ENCODE peak calls at places on chromosomes 7 and 10, in nine cellular contexts. B, C, O, Q, J, A, H, F and T are unnamed samples.
A peak's percentile ranks its signal among the peaks of the same experiment; 100 is the strongest.

GRCh38 chr10:124706462-124706857 is 37.7 kb downstream of the FAM53B start:
- DNase-seq in B (no peak), C (no peak), H (no peak), J (no peak), A (no peak), O (no peak), Q (no peak), F (no peak), T (no peak)

GRCh38 chr10:43816351-43817321 is 168.0 kb upstream of the ZNF32 start:
- DNase-seq in H (peak; percentile 47), F (peak; percentile 51), B (peak; percentile 90), Q (peak; percentile 97), A (no peak), J (peak; percentile 93), C (peak; percentile 60), O (peak; percentile 10), T (peak; percentile 60)

GRCh38 chr10:129192344-129193128 is 274.5 kb upstream of the MGMT start:
- DNase-seq in C (no peak), F (no peak), A (peak; percentile 42), J (peak; percentile 30), H (peak; percentile 30), O (no peak), B (no peak), Q (no peak), T (no peak)

GRCh38 chr10:47370015-47370767 is 13.9 kb downstream of the ZNF488 start:
- DNase-seq in F (no peak), C (no peak), O (no peak), A (no peak), J (no peak), B (no peak), H (no peak), Q (no peak), T (no peak)

GRCh38 chr7:1291040-1291689 is 58.5 kb downstream of the UNCX start:
- DNase-seq in C (no peak), Q (peak; percentile 80), F (no peak), H (no peak), J (peak; percentile 73), A (peak; percentile 67), B (no peak), O (no peak), T (no peak)

GRCh38 chr10:27527597-27528295 is 23.6 kb downstream of the RAB18 start:
- DNase-seq in C (no peak), Q (no peak), J (peak; percentile 28), A (peak; percentile 39), H (no peak), O (no peak), B (no peak), F (no peak), T (no peak)

GRCh38 chr7:131606346-131607290 is 50.2 kb upstream of the PODXL start:
- DNase-seq in H (no peak), C (no peak), B (no peak), Q (no peak), F (no peak), J (peak; percentile 25), A (no peak), O (no peak), T (no peak)

GRCh38 chr7:113561446-113561845 is 357.4 kb downstream of the PPP1R3A start:
- DNase-seq in C (no peak), B (no peak), H (no peak), O (no peak), Q (peak; percentile 8), J (peak; percentile 24), A (no peak), F (no peak), T (no peak)

GRCh38 chr10:31143331-31143935 is 111.8 kb upstream of the ZNF438 start:
- DNase-seq in C (no peak), J (no peak), O (no peak), F (no peak), H (no peak), Q (no peak), B (no peak), A (peak; percentile 25), T (no peak)

GRCh38 chr7:148699772-148700629 is 1.3 kb downstream of the CUL1 start:
- DNase-seq in C (no peak), A (peak; percentile 54), J (peak; percentile 70), F (no peak), Q (peak; percentile 56), H (no peak), B (peak; percentile 36), O (no peak), T (peak; percentile 67)

GRCh38 chr10:14468726-14469125 is 138.0 kb upstream of the FRMD4A start:
- DNase-seq in O (no peak), F (no peak), H (no peak), A (no peak), C (no peak), Q (no peak), B (no peak), J (no peak), T (no peak)

GRCh38 chr10:23742368-23742767 is 303.5 kb downstream of the OTUD1 start:
- DNase-seq in H (no peak), B (no peak), F (no peak), Q (no peak), A (no peak), C (no peak), J (no peak), O (no peak), T (peak; percentile 49)

GRCh38 chr10:103991393-103992128 is 24.6 kb downstream of the SLK start:
- DNase-seq in J (peak; percentile 40), A (no peak), F (no peak), B (peak; percentile 19), Q (no peak), H (no peak), O (no peak), C (no peak), T (no peak)

GRCh38 chr7:137454169-137455166 is 110.9 kb upstream of the PTN start:
- DNase-seq in F (no peak), H (peak; percentile 38), C (peak; percentile 16), Q (peak; percentile 90), B (peak; percentile 69), A (peak; percentile 94), J (peak; percentile 69), O (peak; percentile 5), T (peak; percentile 79)

GRCh38 chr7:134693256-134693655 is 46.6 kb downstream of the BPGM start:
- DNase-seq in A (peak; percentile 99), Q (peak; percentile 93), O (no peak), J (peak; percentile 98), F (no peak), H (no peak), B (peak; percentile 97), C (peak; percentile 86), T (no peak)

GRCh38 chr10:43292745-43293676 is 26.1 kb upstream of the RASGEF1A start:
- DNase-seq in Q (peak; percentile 35), B (peak; percentile 23), H (peak; percentile 57), O (peak; percentile 36), J (peak; percentile 72), F (peak; percentile 38), C (peak; percentile 30), A (peak; percentile 31), T (peak; percentile 75)

GRCh38 chr10:98038333-98038732 is 7.9 kb upstream of the CRTAC1 start:
- DNase-seq in B (no peak), Q (no peak), H (no peak), O (no peak), J (no peak), C (no peak), F (no peak), A (no peak), T (no peak)

GRCh38 chr7:27520828-27521790 is 141.6 kb downstream of the HIBADH start:
- DNase-seq in O (no peak), H (peak; percentile 22), B (no peak), Q (peak; percentile 85), C (no peak), A (peak; percentile 98), J (peak; percentile 47), F (no peak), T (no peak)

GRCh38 chr7:73730485-73730884 is 8.1 kb downstream of the ABHD11 start:
- DNase-seq in C (no peak), B (no peak), O (no peak), Q (no peak), J (no peak), F (no peak), A (no peak), H (no peak), T (no peak)

GRCh38 chr7:101470668-101471067 is 108.0 kb downstream of the COL26A1 start:
- DNase-seq in O (no peak), J (no peak), F (no peak), A (no peak), B (no peak), H (no peak), C (no peak), Q (no peak), T (no peak)

GRCh38 chr7:109101332-109101731 is 531.7 kb downstream of the DNAJB9 start:
- DNase-seq in O (no peak), A (no peak), Q (no peak), B (no peak), H (no peak), J (no peak), F (no peak), C (no peak), T (no peak)

GRCh38 chr7:23907012-23907411 is 197.0 kb downstream of the STK31 start:
- DNase-seq in C (no peak), J (no peak), A (no peak), B (no peak), O (no peak), H (no peak), F (no peak), Q (no peak), T (no peak)

GRCh38 chr7:34902181-34902580 is 135.1 kb downstream of the DPY19L1 start:
- DNase-seq in A (no peak), B (no peak), J (no peak), H (no peak), F (no peak), O (no peak), Q (no peak), C (no peak), T (no peak)

GRCh38 chr10:124418726-124419501 is at the start of gene OAT:
- DNase-seq in H (peak; percentile 97), C (peak; percentile 93), A (peak; percentile 92), Q (peak; percentile 92), B (peak; percentile 92), O (peak; percentile 99), J (peak; percentile 99), F (peak; percentile 97), T (peak; percentile 95)

GRCh38 chr7:4905171-4905570 is 21.7 kb upstream of the RADIL start:
- DNase-seq in J (no peak), B (no peak), H (no peak), A (no peak), Q (no peak), O (no peak), C (no peak), F (no peak), T (no peak)

GRCh38 chr10:29522038-29522855 is 112.5 kb downstream of the SVIL start:
- DNase-seq in F (no peak), A (peak; percentile 25), C (no peak), O (no peak), Q (no peak), H (no peak), B (no peak), J (no peak), T (no peak)

GRCh38 chr7:40232242-40232929 is 97.6 kb downstream of the SUGCT start:
- DNase-seq in J (peak; percentile 82), F (no peak), C (peak; percentile 70), Q (peak; percentile 73), O (no peak), H (peak; percentile 18), B (peak; percentile 69), A (peak; percentile 64), T (peak; percentile 66)

GRCh38 chr10:100738055-100738827 is 7.1 kb upstream of the PAX2 start:
- DNase-seq in H (no peak), C (no peak), O (no peak), F (no peak), J (no peak), Q (no peak), A (no peak), B (no peak), T (no peak)

GRCh38 chr10:34824870-34825269 is 9.8 kb upstream of the PARD3 start:
- DNase-seq in O (no peak), B (no peak), J (no peak), Q (no peak), H (no peak), A (no peak), F (no peak), C (no peak), T (no peak)

GRCh38 chr7:70347880-70348279 is 749.6 kb downstream of the AUTS2 start:
- DNase-seq in J (no peak), C (no peak), H (no peak), F (no peak), O (no peak), B (no peak), Q (no peak), A (no peak), T (no peak)

GRCh38 chr7:12729112-12729511 is 41.7 kb downstream of the ARL4A start:
- DNase-seq in O (no peak), C (no peak), A (peak; percentile 22), F (no peak), B (no peak), H (peak; percentile 67), Q (peak; percentile 34), J (peak; percentile 57), T (no peak)